ENCODE peak calls at places on chromosomes 3 and 15, in six cellular contexts. One of them, this sample, is unnamed.

GRCh38 chr15:74384566-74385441 is 17.4 kb upstream of the CYP11A1 start:
- DNase-seq in progenitor cell of endocrine pancreas: no peak
- DNase-seq in A549: no peak
- DNase-seq in GM06990: peak
- DNase-seq in dorsolateral prefrontal cortex: no peak
- DNase-seq in astrocyte of the spinal cord: peak
- DNase-seq in this sample: peak

GRCh38 chr15:101689901-101690300 is 34.4 kb downstream of the TARS3 start:
- DNase-seq in progenitor cell of endocrine pancreas: no peak
- DNase-seq in A549: no peak
- DNase-seq in GM06990: no peak
- DNase-seq in dorsolateral prefrontal cortex: no peak
- DNase-seq in astrocyte of the spinal cord: peak
- DNase-seq in this sample: no peak

GRCh38 chr3:104206925-104207324 is 1159.8 kb upstream of the ALCAM start:
- DNase-seq in progenitor cell of endocrine pancreas: no peak
- DNase-seq in A549: no peak
- DNase-seq in GM06990: no peak
- DNase-seq in dorsolateral prefrontal cortex: no peak
- DNase-seq in astrocyte of the spinal cord: no peak
- DNase-seq in this sample: no peak

GRCh38 chr3:143078883-143079282 is 40.7 kb upstream of the CHST2 start:
- DNase-seq in progenitor cell of endocrine pancreas: no peak
- DNase-seq in A549: no peak
- DNase-seq in GM06990: no peak
- DNase-seq in dorsolateral prefrontal cortex: no peak
- DNase-seq in astrocyte of the spinal cord: peak
- DNase-seq in this sample: no peak

GRCh38 chr3:82000773-82001172 is 239.3 kb upstream of the GBE1 start:
- DNase-seq in progenitor cell of endocrine pancreas: no peak
- DNase-seq in A549: no peak
- DNase-seq in GM06990: no peak
- DNase-seq in dorsolateral prefrontal cortex: no peak
- DNase-seq in astrocyte of the spinal cord: peak
- DNase-seq in this sample: no peak

GRCh38 chr3:10556312-10556711 is 50.9 kb upstream of the ATP2B2 start:
- DNase-seq in progenitor cell of endocrine pancreas: no peak
- DNase-seq in A549: no peak
- DNase-seq in GM06990: no peak
- DNase-seq in dorsolateral prefrontal cortex: no peak
- DNase-seq in astrocyte of the spinal cord: no peak
- DNase-seq in this sample: no peak

GRCh38 chr15:81760686-81761085 is 285.1 kb downstream of the MEX3B start:
- DNase-seq in progenitor cell of endocrine pancreas: no peak
- DNase-seq in A549: no peak
- DNase-seq in GM06990: no peak
- DNase-seq in dorsolateral prefrontal cortex: no peak
- DNase-seq in astrocyte of the spinal cord: no peak
- DNase-seq in this sample: no peak

GRCh38 chr3:143134446-143134845 is 14.9 kb downstream of the CHST2 start:
- DNase-seq in progenitor cell of endocrine pancreas: no peak
- DNase-seq in A549: no peak
- DNase-seq in GM06990: no peak
- DNase-seq in dorsolateral prefrontal cortex: peak
- DNase-seq in astrocyte of the spinal cord: peak
- DNase-seq in this sample: no peak

GRCh38 chr15:81296673-81297072 is 27.3 kb downstream of the STARD5 start:
- DNase-seq in progenitor cell of endocrine pancreas: no peak
- DNase-seq in A549: no peak
- DNase-seq in GM06990: peak
- DNase-seq in dorsolateral prefrontal cortex: no peak
- DNase-seq in astrocyte of the spinal cord: no peak
- DNase-seq in this sample: peak

GRCh38 chr3:53269888-53270880 is 14.4 kb upstream of the TKT start:
- DNase-seq in progenitor cell of endocrine pancreas: peak
- DNase-seq in A549: peak
- DNase-seq in GM06990: peak
- DNase-seq in dorsolateral prefrontal cortex: peak
- DNase-seq in astrocyte of the spinal cord: peak
- DNase-seq in this sample: no peak

GRCh38 chr3:61687206-61687605 is 125.8 kb downstream of the PTPRG start:
- DNase-seq in progenitor cell of endocrine pancreas: no peak
- DNase-seq in A549: no peak
- DNase-seq in GM06990: no peak
- DNase-seq in dorsolateral prefrontal cortex: no peak
- DNase-seq in astrocyte of the spinal cord: no peak
- DNase-seq in this sample: no peak

GRCh38 chr15:85296615-85297402 is 83.6 kb upstream of the AKAP13 start:
- DNase-seq in progenitor cell of endocrine pancreas: peak
- DNase-seq in A549: peak
- DNase-seq in GM06990: peak
- DNase-seq in dorsolateral prefrontal cortex: peak
- DNase-seq in astrocyte of the spinal cord: peak
- DNase-seq in this sample: peak

DNA sequence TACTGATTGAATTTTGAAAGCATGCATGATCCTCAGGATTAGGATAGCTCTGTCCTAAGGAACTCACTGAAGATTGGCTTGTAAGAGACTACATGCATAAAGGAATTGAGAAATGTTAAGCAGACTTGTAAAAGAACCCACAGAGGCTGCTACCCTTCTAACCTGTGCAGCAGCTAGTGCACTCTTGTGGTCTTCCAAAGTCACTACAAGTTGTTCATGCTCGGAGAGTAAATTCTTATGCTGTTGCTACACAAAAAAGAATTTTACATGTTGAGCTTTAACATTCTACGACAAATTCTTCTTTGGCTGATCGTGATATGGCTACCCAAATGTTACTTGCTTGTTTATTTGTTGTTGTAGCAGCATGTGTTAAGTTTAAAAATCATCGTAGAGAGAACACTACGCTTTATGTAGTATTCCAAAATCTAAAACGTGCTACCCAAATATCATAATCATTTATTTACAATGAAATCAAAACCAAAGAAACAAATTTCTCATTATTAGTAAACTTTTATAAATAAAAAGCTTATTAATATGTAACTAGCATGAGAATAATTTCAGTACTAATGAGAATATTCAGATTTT is 55.0 kb downstream of the GOLIM4 start:
- DNase-seq in progenitor cell of endocrine pancreas: no peak
- DNase-seq in A549: peak
- DNase-seq in GM06990: no peak
- DNase-seq in dorsolateral prefrontal cortex: no peak
- DNase-seq in astrocyte of the spinal cord: peak
- DNase-seq in this sample: peak
- TF ChIP-seq CTCF in progenitor cell of endocrine pancreas: peak
- TF ChIP-seq CTCF in A549: peak
- TF ChIP-seq CTCF in GM06990: peak
- TF ChIP-seq CTCF in dorsolateral prefrontal cortex: peak
- TF ChIP-seq CTCF in astrocyte of the spinal cord: peak
- TF ChIP-seq CTCF in this sample: peak

GRCh38 chr15:40443255-40443654 is 2.5 kb downstream of the BAHD1 start:
- DNase-seq in progenitor cell of endocrine pancreas: no peak
- DNase-seq in A549: no peak
- DNase-seq in GM06990: no peak
- DNase-seq in dorsolateral prefrontal cortex: no peak
- DNase-seq in astrocyte of the spinal cord: no peak
- DNase-seq in this sample: no peak

GRCh38 chr15:40441736-40442531 is 1.2 kb downstream of the BAHD1 start:
- DNase-seq in progenitor cell of endocrine pancreas: peak
- DNase-seq in A549: no peak
- DNase-seq in GM06990: peak
- DNase-seq in dorsolateral prefrontal cortex: no peak
- DNase-seq in astrocyte of the spinal cord: no peak
- DNase-seq in this sample: peak

GRCh38 chr15:40440300-40441011 is at the start of gene BAHD1:
- DNase-seq in progenitor cell of endocrine pancreas: peak
- DNase-seq in A549: peak
- DNase-seq in GM06990: peak
- DNase-seq in dorsolateral prefrontal cortex: peak
- DNase-seq in astrocyte of the spinal cord: peak
- DNase-seq in this sample: peak

GRCh38 chr15:40439461-40440299 is 1.1 kb upstream of the BAHD1 start:
- DNase-seq in progenitor cell of endocrine pancreas: no peak
- DNase-seq in A549: no peak
- DNase-seq in GM06990: no peak
- DNase-seq in dorsolateral prefrontal cortex: peak
- DNase-seq in astrocyte of the spinal cord: no peak
- DNase-seq in this sample: peak

GRCh38 chr15:40441012-40441735 is 421 bp downstream of the BAHD1 start:
- DNase-seq in progenitor cell of endocrine pancreas: peak
- DNase-seq in A549: peak
- DNase-seq in GM06990: peak
- DNase-seq in dorsolateral prefrontal cortex: no peak
- DNase-seq in astrocyte of the spinal cord: no peak
- DNase-seq in this sample: no peak
- TF ChIP-seq CTCF in progenitor cell of endocrine pancreas: no peak
- TF ChIP-seq CTCF in A549: no peak
- TF ChIP-seq CTCF in GM06990: no peak
- TF ChIP-seq CTCF in dorsolateral prefrontal cortex: no peak
- TF ChIP-seq CTCF in astrocyte of the spinal cord: peak
- TF ChIP-seq CTCF in this sample: no peak

GRCh38 chr3:51388286-51389029 is 2.6 kb upstream of the RBM15B start:
- DNase-seq in progenitor cell of endocrine pancreas: no peak
- DNase-seq in A549: no peak
- DNase-seq in GM06990: no peak
- DNase-seq in dorsolateral prefrontal cortex: peak
- DNase-seq in astrocyte of the spinal cord: no peak
- DNase-seq in this sample: no peak
- TF ChIP-seq CTCF in progenitor cell of endocrine pancreas: peak
- TF ChIP-seq CTCF in A549: no peak
- TF ChIP-seq CTCF in GM06990: peak
- TF ChIP-seq CTCF in dorsolateral prefrontal cortex: no peak
- TF ChIP-seq CTCF in astrocyte of the spinal cord: peak
- TF ChIP-seq CTCF in this sample: no peak

GRCh38 chr3:134299185-134299887 is 48.7 kb upstream of the RYK start:
- DNase-seq in progenitor cell of endocrine pancreas: no peak
- DNase-seq in A549: no peak
- DNase-seq in GM06990: no peak
- DNase-seq in dorsolateral prefrontal cortex: no peak
- DNase-seq in astrocyte of the spinal cord: peak
- DNase-seq in this sample: no peak

GRCh38 chr3:134300520-134300919 is 49.9 kb upstream of the RYK start:
- DNase-seq in progenitor cell of endocrine pancreas: no peak
- DNase-seq in A549: no peak
- DNase-seq in GM06990: no peak
- DNase-seq in dorsolateral prefrontal cortex: no peak
- DNase-seq in astrocyte of the spinal cord: no peak
- DNase-seq in this sample: no peak

GRCh38 chr3:134302674-134303073 is 52.0 kb upstream of the RYK start:
- DNase-seq in progenitor cell of endocrine pancreas: no peak
- DNase-seq in A549: no peak
- DNase-seq in GM06990: no peak
- DNase-seq in dorsolateral prefrontal cortex: no peak
- DNase-seq in astrocyte of the spinal cord: no peak
- DNase-seq in this sample: no peak

GRCh38 chr3:134298281-134298680 is 47.6 kb upstream of the RYK start:
- DNase-seq in progenitor cell of endocrine pancreas: no peak
- DNase-seq in A549: no peak
- DNase-seq in GM06990: no peak
- DNase-seq in dorsolateral prefrontal cortex: no peak
- DNase-seq in astrocyte of the spinal cord: no peak
- DNase-seq in this sample: no peak

GRCh38 chr3:134299888-134300206 is 49.2 kb upstream of the RYK start:
- DNase-seq in progenitor cell of endocrine pancreas: no peak
- DNase-seq in A549: no peak
- DNase-seq in GM06990: no peak
- DNase-seq in dorsolateral prefrontal cortex: no peak
- DNase-seq in astrocyte of the spinal cord: no peak
- DNase-seq in this sample: no peak
- TF ChIP-seq CTCF in progenitor cell of endocrine pancreas: no peak
- TF ChIP-seq CTCF in A549: no peak
- TF ChIP-seq CTCF in GM06990: no peak
- TF ChIP-seq CTCF in dorsolateral prefrontal cortex: no peak
- TF ChIP-seq CTCF in astrocyte of the spinal cord: no peak
- TF ChIP-seq CTCF in this sample: no peak

GRCh38 chr3:134395103-134395502 is 20.9 kb upstream of the AMOTL2 start:
- DNase-seq in progenitor cell of endocrine pancreas: no peak
- DNase-seq in A549: no peak
- DNase-seq in GM06990: no peak
- DNase-seq in dorsolateral prefrontal cortex: no peak
- DNase-seq in astrocyte of the spinal cord: no peak
- DNase-seq in this sample: no peak
- TF ChIP-seq CTCF in progenitor cell of endocrine pancreas: no peak
- TF ChIP-seq CTCF in A549: no peak
- TF ChIP-seq CTCF in GM06990: no peak
- TF ChIP-seq CTCF in dorsolateral prefrontal cortex: no peak
- TF ChIP-seq CTCF in astrocyte of the spinal cord: no peak
- TF ChIP-seq CTCF in this sample: no peak

GRCh38 chr3:129625071-129625874 is 18.8 kb upstream of the PLXND1 start:
- DNase-seq in progenitor cell of endocrine pancreas: no peak
- DNase-seq in A549: peak
- DNase-seq in GM06990: no peak
- DNase-seq in dorsolateral prefrontal cortex: no peak
- DNase-seq in astrocyte of the spinal cord: no peak
- DNase-seq in this sample: peak

GRCh38 chr3:129627350-129628168 is 21.1 kb upstream of the PLXND1 start:
- DNase-seq in progenitor cell of endocrine pancreas: peak
- DNase-seq in A549: peak
- DNase-seq in GM06990: peak
- DNase-seq in dorsolateral prefrontal cortex: peak
- DNase-seq in astrocyte of the spinal cord: peak
- DNase-seq in this sample: peak

GRCh38 chr3:129629011-129629410 is 22.5 kb upstream of the PLXND1 start:
- DNase-seq in progenitor cell of endocrine pancreas: no peak
- DNase-seq in A549: no peak
- DNase-seq in GM06990: no peak
- DNase-seq in dorsolateral prefrontal cortex: no peak
- DNase-seq in astrocyte of the spinal cord: no peak
- DNase-seq in this sample: no peak

GRCh38 chr3:129628169-129628522 is 21.7 kb upstream of the PLXND1 start:
- DNase-seq in progenitor cell of endocrine pancreas: no peak
- DNase-seq in A549: no peak
- DNase-seq in GM06990: no peak
- DNase-seq in dorsolateral prefrontal cortex: no peak
- DNase-seq in astrocyte of the spinal cord: no peak
- DNase-seq in this sample: no peak

GRCh38 chr3:129626744-129627349 is 20.4 kb upstream of the PLXND1 start:
- DNase-seq in progenitor cell of endocrine pancreas: peak
- DNase-seq in A549: peak
- DNase-seq in GM06990: peak
- DNase-seq in dorsolateral prefrontal cortex: peak
- DNase-seq in astrocyte of the spinal cord: no peak
- DNase-seq in this sample: peak
- TF ChIP-seq CTCF in progenitor cell of endocrine pancreas: peak
- TF ChIP-seq CTCF in A549: no peak
- TF ChIP-seq CTCF in GM06990: no peak
- TF ChIP-seq CTCF in dorsolateral prefrontal cortex: peak
- TF ChIP-seq CTCF in astrocyte of the spinal cord: no peak
- TF ChIP-seq CTCF in this sample: no peak

This sample was measured in GM20000.